ENCODE peak calls at places on chromosome 11, in ten cellular contexts. Q is body of pancreas, C is GM10248, P is Calu3, S is nephron progenitor cell, M is Caco-2, G is lower lobe of right lung, V is OCI-LY7, N is H1, F is heart left ventricle. A is an unnamed sample.

GRCh38 chr11:98040061-98040808 is 980.5 kb upstream of the CNTN5 start:
- DNase-seq in Q (no peak), C (no peak), P (no peak), S (no peak), M (no peak), G (no peak), V (no peak), N (no peak), F (no peak), A (no peak)

GRCh38 chr11:72828081-72828567 is 13.9 kb downstream of the ATG16L2 start:
- DNase-seq in Q (peak), C (no peak), P (no peak), S (no peak), M (no peak), G (peak), V (no peak), N (no peak), F (no peak), A (no peak)

GRCh38 chr11:116578971-116579687 is 193.7 kb downstream of the BUD13 start:
- DNase-seq in Q (no peak), C (no peak), P (no peak), S (no peak), M (no peak), G (no peak), V (no peak), N (no peak), F (peak), A (no peak)

GRCh38 chr11:61123775-61124571 is 21.7 kb downstream of the CD5 start:
- DNase-seq in Q (no peak), C (no peak), P (no peak), S (no peak), M (no peak), G (no peak), V (no peak), N (no peak), F (no peak), A (no peak)

GRCh38 chr11:134032501-134033091 is 36.3 kb upstream of the JAM3 start:
- DNase-seq in Q (peak), C (no peak), P (no peak), S (no peak), M (no peak), G (peak), V (no peak), N (no peak), F (no peak), A (no peak)

GRCh38 chr11:69867076-69868002 is 48.1 kb upstream of the FGF3 start:
- DNase-seq in Q (peak), C (no peak), P (peak), S (no peak), M (no peak), G (no peak), V (no peak), N (no peak), F (no peak), A (no peak)

GRCh38 chr11:43327987-43328386 is 16.2 kb downstream of the API5 start:
- DNase-seq in Q (peak), C (no peak), P (peak), S (no peak), M (no peak), G (no peak), V (no peak), N (no peak), F (no peak), A (no peak)

GRCh38 chr11:4191031-4191571 is 96.5 kb downstream of the RRM1 start:
- DNase-seq in Q (no peak), C (no peak), P (no peak), S (no peak), M (no peak), G (no peak), V (no peak), N (no peak), F (peak), A (no peak)

GRCh38 chr11:122524532-122524882 is 131.0 kb upstream of the UBASH3B start:
- DNase-seq in Q (no peak), C (no peak), P (no peak), S (no peak), M (no peak), G (no peak), V (no peak), N (peak), F (no peak), A (no peak)

GRCh38 chr11:114587398-114587953 is 8.1 kb downstream of the NXPE4 start:
- DNase-seq in Q (no peak), C (no peak), P (no peak), S (no peak), M (no peak), G (no peak), V (no peak), N (no peak), F (no peak), A (no peak)

DNA sequence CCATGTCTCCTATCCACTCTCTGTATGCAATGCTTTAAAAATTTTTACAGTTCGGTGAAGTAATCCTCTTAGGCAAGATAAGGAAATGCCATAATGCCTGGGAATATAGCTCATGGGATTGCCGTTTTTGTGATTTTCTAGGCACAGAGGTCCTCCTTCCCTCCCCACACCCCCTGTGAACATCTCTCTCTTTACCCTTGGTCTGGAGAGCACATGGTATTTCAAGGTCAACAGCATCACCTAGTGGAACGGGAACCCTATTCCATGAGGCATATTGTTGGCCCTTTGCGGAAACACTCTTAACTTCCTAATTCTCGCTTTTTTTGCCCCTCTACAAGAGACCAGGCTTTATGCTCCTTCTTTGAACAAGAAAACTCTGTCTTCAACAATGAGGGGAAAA is 8.8 kb downstream of the NXPE4 start:
- DNase-seq in Q (no peak), C (no peak), P (no peak), S (no peak), M (no peak), G (no peak), V (peak), N (no peak), F (no peak), A (no peak)
- TF ChIP-seq CTCF in Q (no peak), C (no peak), P (no peak), S (no peak), M (peak), G (no peak), V (peak), N (peak), F (no peak), A (no peak)

GRCh38 chr11:104588975-104589374 is 309.3 kb downstream of the CASP12 start:
- DNase-seq in Q (no peak), C (no peak), P (no peak), S (no peak), M (no peak), G (no peak), V (no peak), N (no peak), F (no peak), A (no peak)
- TF ChIP-seq CTCF in Q (no peak), C (no peak), P (no peak), S (no peak), M (no peak), G (no peak), V (no peak), N (no peak), F (no peak), A (no peak)

DNA sequence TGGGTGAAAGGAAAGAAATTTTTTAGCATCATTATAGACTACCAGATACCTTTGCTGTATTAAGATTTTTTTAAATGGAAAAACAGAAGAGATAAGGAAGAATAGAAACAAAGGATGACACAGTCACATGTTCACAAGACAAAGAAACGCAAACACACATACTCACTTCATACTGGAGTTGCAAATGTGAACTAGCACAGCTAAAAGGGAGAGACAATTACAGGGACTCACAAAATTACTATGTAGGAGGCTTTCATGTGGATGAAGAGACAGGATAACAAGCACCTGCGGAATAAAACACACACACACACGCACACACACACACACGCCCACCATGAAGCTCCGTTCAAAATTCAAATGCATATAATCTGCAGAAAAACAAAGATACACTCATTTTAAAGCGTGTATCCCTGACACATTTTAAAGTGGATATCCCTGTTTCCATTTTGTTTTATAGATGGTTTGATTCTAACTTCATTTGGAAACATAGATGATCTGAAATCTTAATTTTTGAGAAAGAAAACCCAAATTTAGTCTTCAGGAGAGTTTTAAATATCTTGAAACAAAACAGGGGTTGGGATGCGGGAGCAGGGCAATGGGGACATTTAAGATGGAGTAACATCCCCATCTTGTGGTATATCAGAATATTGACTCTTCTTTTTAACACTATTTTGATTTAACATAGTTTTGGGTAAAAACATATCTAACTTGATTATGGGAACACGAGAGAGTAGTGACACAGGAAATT is 36.7 kb downstream of the JRKL start:
- DNase-seq in Q (peak), C (peak), P (no peak), S (peak), M (peak), G (no peak), V (peak), N (no peak), F (no peak), A (no peak)
- TF ChIP-seq CTCF in Q (peak), C (peak), P (peak), S (peak), M (peak), G (peak), V (peak), N (peak), F (peak), A (peak)

GRCh38 chr11:118899706-118900360 is 16.1 kb downstream of the CXCR5 start:
- DNase-seq in Q (peak), C (no peak), P (no peak), S (no peak), M (no peak), G (no peak), V (no peak), N (no peak), F (no peak), A (no peak)
- TF ChIP-seq CTCF in Q (no peak), C (no peak), P (no peak), S (no peak), M (no peak), G (no peak), V (no peak), N (no peak), F (no peak), A (no peak)

GRCh38 chr11:17528906-17529813 is 15.1 kb downstream of the USH1C start:
- DNase-seq in Q (no peak), C (no peak), P (no peak), S (no peak), M (no peak), G (no peak), V (no peak), N (no peak), F (peak), A (no peak)
- TF ChIP-seq CTCF in Q (no peak), C (no peak), P (no peak), S (no peak), M (no peak), G (no peak), V (no peak), N (no peak), F (no peak), A (no peak)

A was measured in activated CD8-positive, alpha-beta T cell treated with anti-CD3 and anti-CD28 coated beads for 36 hours.